ENCODE peak calls at places on chromosomes 12 and 14, in ten cellular contexts. T is cardiac fibroblast; Z is thoracic aorta; C is mesenchymal stem cell; W is right atrium auricular region; H is fibroblast of mammary gland; U is psoas muscle; E is fibroblast of the aortic adventitia; L is CD4-positive, CD25-positive, alpha-beta regulatory T cell; A is bronchial epithelial cell. B is an unnamed sample.

GRCh38 chr12:91871751-91872150 is 273.9 kb downstream of the BTG1 start:
- DNase-seq in T (no peak), Z (no peak), C (no peak), W (no peak), H (no peak), U (no peak), E (no peak), L (no peak), A (no peak), B (no peak)

GRCh38 chr14:103607039-103607668 is 21.9 kb upstream of the KLC1 start:
- DNase-seq in T (peak; percentile 90), Z (no peak), C (peak; percentile 94), W (peak; percentile 84), H (peak; percentile 93), U (peak; percentile 85), E (peak; percentile 85), L (peak; percentile 13), A (peak; percentile 10), B (peak; percentile 95)

GRCh38 chr14:85675957-85676356 is 146.0 kb downstream of the FLRT2 start:
- DNase-seq in T (no peak), Z (no peak), C (no peak), W (no peak), H (peak; percentile 57), U (no peak), E (no peak), L (no peak), A (no peak), B (peak; percentile 3)

GRCh38 chr14:52115286-52115685 is 46.4 kb upstream of the NID2 start:
- DNase-seq in T (no peak), Z (no peak), C (no peak), W (no peak), H (no peak), U (no peak), E (no peak), L (no peak), A (no peak), B (no peak)

GRCh38 chr14:24059841-24060388 is 8.1 kb downstream of the CARMIL3 start:
- DNase-seq in T (no peak), Z (no peak), C (no peak), W (no peak), H (no peak), U (no peak), E (no peak), L (no peak), A (no peak), B (no peak)

GRCh38 chr14:103362780-103363179 is 22.4 kb upstream of the MARK3 start:
- DNase-seq in T (no peak), Z (no peak), C (no peak), W (no peak), H (no peak), U (no peak), E (peak; percentile 33), L (no peak), A (peak; percentile 67), B (no peak)

GRCh38 chr12:57688931-57689330 is 5.0 kb upstream of the OS9 start:
- DNase-seq in T (no peak), Z (no peak), C (no peak), W (no peak), H (no peak), U (no peak), E (no peak), L (no peak), A (no peak), B (no peak)

GRCh38 chr14:95156765-95157194 is 549 bp downstream of the DICER1 start:
- DNase-seq in T (peak; percentile 23), Z (no peak), C (no peak), W (no peak), H (peak; percentile 25), U (peak; percentile 72), E (peak; percentile 14), L (peak; percentile 18), A (no peak), B (peak; percentile 61)

GRCh38 chr12:50132505-50133135 is 20.6 kb downstream of the COX14 start:
- DNase-seq in T (no peak), Z (no peak), C (peak; percentile 43), W (no peak), H (peak; percentile 76), U (no peak), E (peak; percentile 78), L (no peak), A (peak; percentile 39), B (no peak)

GRCh38 chr14:93042968-93043940 is 72.5 kb downstream of the ITPK1 start:
- DNase-seq in T (peak; percentile 90), Z (peak; percentile 67), C (no peak), W (peak; percentile 82), H (peak; percentile 30), U (no peak), E (peak; percentile 94), L (no peak), A (peak; percentile 97), B (peak; percentile 74)

GRCh38 chr12:117350140-117350539 is 11.3 kb downstream of the NOS1 start:
- DNase-seq in T (no peak), Z (no peak), C (no peak), W (no peak), H (no peak), U (no peak), E (no peak), L (no peak), A (peak; percentile 84), B (no peak)

GRCh38 chr14:73173092-73173735 is 36.9 kb downstream of the PSEN1 start:
- DNase-seq in T (peak; percentile 81), Z (no peak), C (peak; percentile 57), W (no peak), H (peak; percentile 74), U (no peak), E (peak; percentile 75), L (no peak), A (peak; percentile 48), B (peak; percentile 29)

GRCh38 chr12:54415223-54415929 is 3.7 kb downstream of the ITGA5 start:
- DNase-seq in T (no peak), Z (no peak), C (no peak), W (no peak), H (peak; percentile 48), U (no peak), E (no peak), L (no peak), A (no peak), B (peak; percentile 42)

GRCh38 chr12:54417712-54418440 is 1.2 kb downstream of the ITGA5 start:
- DNase-seq in T (no peak), Z (no peak), C (peak; percentile 40), W (no peak), H (no peak), U (peak; percentile 55), E (no peak), L (no peak), A (no peak), B (no peak)

GRCh38 chr12:54418441-54419087 is 502 bp downstream of the ITGA5 start:
- DNase-seq in T (no peak), Z (no peak), C (no peak), W (no peak), H (no peak), U (no peak), E (no peak), L (no peak), A (no peak), B (no peak)

GRCh38 chr12:54419088-54419887 is at the start of gene ITGA5:
- DNase-seq in T (peak; percentile 67), Z (no peak), C (peak; percentile 89), W (peak; percentile 90), H (peak; percentile 77), U (peak; percentile 93), E (peak; percentile 65), L (peak; percentile 40), A (peak; percentile 67), B (peak; percentile 76)

GRCh38 chr12:54416908-54417603 is 2.0 kb downstream of the ITGA5 start:
- DNase-seq in T (no peak), Z (no peak), C (no peak), W (no peak), H (no peak), U (no peak), E (peak; percentile 54), L (no peak), A (no peak), B (no peak)
- H3K4me3 ChIP-seq in T (peak overlapping the region; percentile 94), Z (peak overlapping the region; percentile 100), C (no peak overlapping the region), W (peak overlapping the region; percentile 99), H (peak overlapping the region; percentile 97), U (peak overlapping the region; percentile 83), E (peak overlapping the region; percentile 92), L (peak overlapping the region; percentile 92), A (peak overlapping the region; percentile 90), B (peak overlapping the region; percentile 96)

DNA sequence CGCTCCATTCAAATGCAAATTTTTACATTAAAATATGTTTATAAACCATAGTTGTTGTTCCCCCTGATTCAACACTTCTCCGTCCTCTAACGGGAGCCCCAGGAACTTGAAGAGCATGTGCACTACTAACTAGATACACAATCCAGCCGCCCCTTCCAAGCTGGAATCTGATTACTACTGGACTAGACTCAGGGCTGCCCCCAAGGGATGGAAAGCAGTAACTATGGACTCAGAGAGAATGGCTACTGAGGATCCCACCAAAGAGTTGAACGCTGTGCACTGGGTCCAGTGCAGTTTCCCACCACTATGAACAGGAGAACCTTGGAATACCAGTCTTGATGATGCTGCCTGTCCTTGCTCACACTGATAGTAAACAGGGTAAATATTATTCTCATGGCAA is 48.6 kb upstream of the PCNX1 start:
- DNase-seq in T (no peak), Z (no peak), C (no peak), W (no peak), H (no peak), U (no peak), E (no peak), L (no peak), A (no peak), B (no peak)
- H3K4me3 ChIP-seq in T (no peak overlapping the region), Z (no peak overlapping the region), C (no peak overlapping the region), W (no peak overlapping the region), H (no peak overlapping the region), U (no peak overlapping the region), E (no peak overlapping the region), L (no peak overlapping the region), A (no peak overlapping the region), B (no peak overlapping the region)

GRCh38 chr14:59028476-59029202 is 159.8 kb upstream of the DAAM1 start:
- DNase-seq in T (peak; percentile 88), Z (no peak), C (peak; percentile 95), W (no peak), H (peak; percentile 96), U (peak; percentile 64), E (peak; percentile 96), L (no peak), A (peak; percentile 52), B (peak; percentile 94)
- H3K4me3 ChIP-seq in T (no peak overlapping the region), Z (no peak overlapping the region), C (no peak overlapping the region), W (no peak overlapping the region), H (no peak overlapping the region), U (no peak overlapping the region), E (no peak overlapping the region), L (no peak overlapping the region), A (no peak overlapping the region), B (no peak overlapping the region)

DNA sequence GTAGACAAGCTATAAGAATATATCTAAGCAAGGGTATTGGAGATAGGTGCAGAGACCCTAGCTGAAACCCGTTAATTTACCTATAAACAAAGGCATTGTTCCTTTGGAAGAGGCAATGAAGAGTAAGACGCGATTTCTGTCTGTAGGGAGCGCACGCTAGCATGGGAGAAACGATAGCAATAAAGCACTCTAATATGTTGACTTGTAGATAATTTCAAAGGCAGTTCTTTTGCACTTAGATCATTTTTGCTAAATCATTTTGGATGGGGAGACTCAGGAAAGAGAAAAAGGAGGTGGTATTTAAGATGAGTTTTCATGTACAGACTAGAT is 648 bp downstream of the CCDC77 start:
- DNase-seq in T (peak; percentile 41), Z (no peak), C (peak; percentile 55), W (no peak), H (peak; percentile 47), U (no peak), E (peak; percentile 51), L (no peak), A (peak; percentile 47), B (peak; percentile 25)
- H3K4me3 ChIP-seq in T (peak overlapping the region; percentile 81), Z (peak overlapping the region; percentile 82), C (no peak overlapping the region), W (peak overlapping the region; percentile 66), H (peak overlapping the region; percentile 81), U (peak overlapping the region; percentile 85), E (peak overlapping the region; percentile 98), L (peak overlapping the region; percentile 97), A (peak overlapping the region; percentile 62), B (peak overlapping the region; percentile 79)

GRCh38 chr12:112130461-112130998 is 5.2 kb downstream of the TRAFD1 start:
- DNase-seq in T (no peak), Z (no peak), C (peak; percentile 87), W (no peak), H (no peak), U (no peak), E (peak; percentile 29), L (no peak), A (no peak), B (no peak)
- H3K4me3 ChIP-seq in T (no peak overlapping the region), Z (peak overlapping the region; percentile 55), C (no peak overlapping the region), W (peak overlapping the region; percentile 5), H (no peak overlapping the region), U (peak overlapping the region; percentile 4), E (no peak overlapping the region), L (peak overlapping the region; percentile 84), A (no peak overlapping the region), B (peak overlapping the region; percentile 25)

B was measured in foreskin fibroblast.